ENCODE peak calls at places on chromosomes 13 and 19, in ten cellular contexts. J, O, W, T, F, Q, Z, P, S and G are unnamed samples.
A peak's percentile ranks its signal among the peaks of the same experiment; 100 is the strongest.

GRCh38 chr13:90238433-90238832 is 1109.1 kb upstream of the MIR17HG start:
- DNase-seq in O (no peak), Z (no peak), F (peak; percentile 64), W (no peak), P (no peak), S (no peak), J (peak; percentile 54), T (no peak), Q (no peak), G (no peak)

GRCh38 chr13:98511435-98511834 is 65.5 kb downstream of the STK24 start:
- DNase-seq in Z (no peak), T (no peak), S (no peak), P (no peak), W (no peak), O (no peak), F (no peak), J (no peak), Q (no peak), G (no peak)

GRCh38 chr19:35136231-35136630 is 1.4 kb upstream of the LGI4 start:
- DNase-seq in S (no peak), O (no peak), F (no peak), Q (no peak), W (no peak), J (no peak), P (no peak), Z (no peak), T (no peak), G (no peak)

GRCh38 chr19:57888494-57889231 is at the start of gene ZNF814:
- DNase-seq in Q (peak; percentile 15), P (peak; percentile 77), Z (peak; percentile 77), J (peak; percentile 75), S (peak; percentile 88), F (peak; percentile 74), O (peak; percentile 94), W (peak; percentile 90), T (peak; percentile 81), G (peak; percentile 92)

GRCh38 chr13:112882555-112883024 is 86.4 kb upstream of the MCF2L start:
- DNase-seq in T (peak; percentile 70), P (no peak), W (no peak), Z (no peak), F (no peak), S (peak; percentile 53), O (no peak), Q (no peak), J (no peak), G (no peak)

GRCh38 chr19:588758-589692 is 656 bp upstream of the HCN2 start:
- DNase-seq in J (no peak), P (no peak), F (no peak), S (peak; percentile 59), T (peak; percentile 76), O (peak; percentile 54), W (no peak), Q (no peak), Z (no peak), G (no peak)

GRCh38 chr19:14536926-14537692 is 7.7 kb downstream of the TECR start:
- DNase-seq in O (peak; percentile 82), Q (no peak), S (peak; percentile 77), P (peak; percentile 46), W (peak; percentile 87), Z (peak; percentile 80), T (peak; percentile 89), F (peak; percentile 81), J (peak; percentile 43), G (peak; percentile 73)

GRCh38 chr19:35066691-35067563 is 25.4 kb downstream of the HPN start:
- DNase-seq in Z (peak; percentile 89), S (peak; percentile 91), J (peak; percentile 62), Q (peak; percentile 28), W (peak; percentile 94), O (peak; percentile 89), F (peak; percentile 74), T (peak; percentile 93), P (peak; percentile 87), G (peak; percentile 79)

GRCh38 chr19:1942078-1942933 is 1.3 kb downstream of the CSNK1G2 start:
- DNase-seq in Q (peak; percentile 37), O (peak; percentile 88), P (peak; percentile 74), T (peak; percentile 93), J (peak; percentile 73), S (peak; percentile 87), W (peak; percentile 87), F (peak; percentile 77), Z (peak; percentile 86), G (peak; percentile 65)

GRCh38 chr19:36103040-36103626 is 7.8 kb upstream of the OVOL3 start:
- DNase-seq in S (no peak), O (no peak), Q (no peak), T (no peak), P (no peak), F (no peak), W (no peak), J (no peak), Z (no peak), G (no peak)

GRCh38 chr19:42269518-42270345 is 680 bp downstream of the CIC start:
- DNase-seq in P (peak; percentile 25), Q (no peak), W (no peak), Z (peak; percentile 68), S (no peak), F (no peak), T (peak; percentile 77), O (no peak), J (no peak), G (no peak)

GRCh38 chr19:33718668-33719259 is 77.9 kb upstream of the KCTD15 start:
- DNase-seq in Q (no peak), P (no peak), S (no peak), J (no peak), Z (no peak), T (no peak), F (no peak), W (no peak), O (no peak), G (no peak)

DNA sequence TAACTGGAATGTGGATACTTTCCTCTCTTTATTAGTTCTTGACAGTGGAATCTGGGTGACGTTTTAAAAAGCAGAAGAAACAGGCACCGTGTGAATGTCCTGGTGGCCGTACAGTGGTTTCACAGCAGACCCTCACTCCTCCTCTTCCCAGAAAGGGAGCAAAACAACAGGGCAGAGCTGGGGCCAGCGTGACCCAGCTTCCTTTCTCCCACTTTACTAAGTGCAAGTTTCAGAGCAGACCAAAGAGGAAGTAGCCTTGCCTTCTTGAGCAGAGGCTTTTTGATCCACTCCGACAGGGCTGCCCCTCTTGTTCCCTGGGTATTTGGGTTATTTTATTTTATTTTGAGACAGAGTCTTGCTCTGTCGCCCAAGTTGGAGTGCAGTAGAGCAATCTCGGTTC is 19.6 kb upstream of the C19orf33 start:
- DNase-seq in Z (no peak), T (peak; percentile 24), Q (no peak), W (no peak), F (no peak), J (no peak), P (no peak), S (peak; percentile 46), O (no peak), G (no peak)
- H3K4me1 ChIP-seq in Z (no peaks in the 10 kb centered on the region), T (no peaks in the 10 kb centered on the region), Q (no peaks in the 10 kb centered on the region), W (peaks cover 2% of the 10 kb centered on the region), F (peaks cover 37% of the 10 kb centered on the region), J (peaks cover 4% of the 10 kb centered on the region), P (no peaks in the 10 kb centered on the region), S (peaks cover 23% of the 10 kb centered on the region), O (peaks cover 22% of the 10 kb centered on the region), G (peaks cover 32% of the 10 kb centered on the region)

DNA sequence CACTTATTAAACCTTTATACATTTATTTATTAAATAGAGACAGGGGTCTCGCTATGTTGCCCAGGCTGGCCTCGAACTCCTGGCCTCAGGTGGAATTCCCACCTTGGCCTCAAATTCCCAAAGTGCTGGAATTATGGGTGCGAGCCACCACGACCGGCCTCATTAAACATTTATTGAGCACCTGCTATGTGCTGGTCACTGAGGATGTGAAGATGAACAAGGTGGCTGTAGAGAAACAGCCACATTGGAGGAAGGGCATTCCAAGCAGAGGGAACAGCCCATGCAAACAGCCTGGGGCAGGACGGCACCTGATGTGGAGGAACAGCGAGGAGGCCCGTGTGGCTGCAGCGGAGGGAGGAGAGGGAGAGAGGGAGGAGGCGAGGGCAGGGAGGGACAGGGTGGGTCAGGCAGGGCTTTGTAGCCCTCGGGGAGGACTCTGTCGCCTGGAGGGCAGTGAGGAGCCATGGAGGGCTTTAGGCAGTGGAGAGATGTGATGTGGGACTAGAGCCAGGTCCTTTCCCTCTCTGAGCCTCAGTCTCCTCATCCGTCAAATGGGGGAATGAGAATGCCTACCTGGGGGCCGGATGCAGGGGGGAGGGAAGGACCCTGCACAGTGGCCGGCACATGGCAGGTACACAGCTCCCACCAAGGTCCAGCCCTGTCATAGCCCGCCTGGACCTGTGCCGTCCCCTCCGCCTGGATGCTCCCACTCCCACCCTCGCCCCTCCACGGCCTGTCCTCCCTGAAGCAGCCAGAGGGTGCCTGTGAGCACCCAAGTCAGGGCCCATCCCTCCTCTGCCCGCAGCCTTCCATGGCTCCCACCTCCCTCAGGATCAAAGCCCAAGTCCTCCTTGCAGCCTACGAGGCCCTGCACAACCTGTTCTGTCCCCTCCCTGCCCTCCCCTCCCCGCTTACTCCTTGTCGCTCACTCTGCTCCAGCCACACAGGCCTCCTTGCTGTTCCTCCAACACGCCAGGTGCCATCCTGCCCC is 21.5 kb upstream of the NFIC start:
- DNase-seq in Z (no peak), F (no peak), P (no peak), S (peak; percentile 53), W (no peak), J (no peak), T (no peak), Q (no peak), O (no peak), G (no peak)
- TF ChIP-seq CTCF in Z (no peak), F (no peak), P (no peak), S (no peak), W (no peak), J (no peak), T (no peak), Q (no peak), O (no peak), G (no peak)

GRCh38 chr13:99548448-99548847 is 47.2 kb downstream of the TM9SF2 start:
- DNase-seq in J (no peak), F (no peak), O (no peak), T (no peak), W (no peak), Q (no peak), P (no peak), S (no peak), Z (no peak), G (no peak)
- H3K4me3 ChIP-seq in J (no peak overlapping the region), F (no peak overlapping the region), O (no peak overlapping the region), T (no peak overlapping the region), W (no peak overlapping the region), Q (no peak overlapping the region), P (no peak overlapping the region), S (no peak overlapping the region), Z (no peak overlapping the region), G (no peak overlapping the region)

GRCh38 chr13:30615851-30616311 is 1.8 kb upstream of the USPL1 start:
- DNase-seq in P (no peak), Q (no peak), Z (no peak), F (peak; percentile 31), J (peak; percentile 40), T (no peak), S (no peak), W (peak; percentile 56), O (peak; percentile 4), G (no peak)

GRCh38 chr13:30616927-30617314 is 799 bp upstream of the USPL1 start:
- DNase-seq in S (peak; percentile 61), F (peak; percentile 82), T (no peak), P (no peak), W (peak; percentile 86), J (peak; percentile 92), Z (peak; percentile 86), O (peak; percentile 89), Q (no peak), G (peak; percentile 85)

GRCh38 chr13:30618938-30619289 is 1.2 kb downstream of the USPL1 start:
- DNase-seq in T (no peak), Z (no peak), P (no peak), O (no peak), S (no peak), F (no peak), J (no peak), Q (no peak), W (no peak), G (no peak)

GRCh38 chr13:30618186-30618937 is 642 bp downstream of the USPL1 start:
- DNase-seq in S (no peak), O (peak; percentile 14), W (peak; percentile 25), Z (peak; percentile 68), F (peak; percentile 23), Q (no peak), J (peak; percentile 14), T (peak; percentile 47), P (no peak), G (no peak)

GRCh38 chr13:30617315-30618185 is at the start of gene USPL1:
- DNase-seq in Z (peak; percentile 99), O (peak; percentile 98), F (peak; percentile 99), S (peak; percentile 99), T (peak; percentile 99), W (peak; percentile 99), J (peak; percentile 100), Q (peak; percentile 89), P (peak; percentile 99), G (peak; percentile 99)
- H3K4me1 ChIP-seq in Z (peaks cover 49% of the 10 kb centered on the region), O (peaks cover 25% of the 10 kb centered on the region), F (peaks cover 3% of the 10 kb centered on the region), S (peaks cover 28% of the 10 kb centered on the region), T (peaks cover 11% of the 10 kb centered on the region), W (peaks cover 13% of the 10 kb centered on the region), J (no peaks in the 10 kb centered on the region), Q (peaks cover 7% of the 10 kb centered on the region), P (peaks cover 30% of the 10 kb centered on the region), G (peaks cover 41% of the 10 kb centered on the region)